ENCODE peak calls at places on chromosomes 7 and 10, in eight cellular contexts. One of them, this sample, is unnamed.

GRCh38 chr7:120278773-120279172 is 5.8 kb downstream of the KCND2 start:
- DNase-seq in activated T-cell treated with anti-CD3 and anti-CD28 coated beads for 1 hour: no peak
- DNase-seq in stimulated activated CD4-positive, alpha-beta T cell treated with anti-CD3 and anti-CD28 coated beads, TNF-alpha, amount 100 ng/mL, for 48 hours: no peak
- DNase-seq in sciatic nerve: no peak
- DNase-seq in nephron progenitor cell: no peak
- DNase-seq in T-helper 9 cell: no peak
- DNase-seq in lung: no peak
- DNase-seq in left kidney: no peak
- DNase-seq in this sample: no peak

GRCh38 chr10:30413996-30414576 is 19.9 kb upstream of the MAP3K8 start:
- DNase-seq in activated T-cell treated with anti-CD3 and anti-CD28 coated beads for 1 hour: no peak
- DNase-seq in stimulated activated CD4-positive, alpha-beta T cell treated with anti-CD3 and anti-CD28 coated beads, TNF-alpha, amount 100 ng/mL, for 48 hours: no peak
- DNase-seq in sciatic nerve: no peak
- DNase-seq in nephron progenitor cell: no peak
- DNase-seq in T-helper 9 cell: no peak
- DNase-seq in lung: no peak
- DNase-seq in left kidney: peak
- DNase-seq in this sample: peak

GRCh38 chr10:27658788-27659187 is 86.8 kb downstream of the MKX start:
- DNase-seq in activated T-cell treated with anti-CD3 and anti-CD28 coated beads for 1 hour: no peak
- DNase-seq in stimulated activated CD4-positive, alpha-beta T cell treated with anti-CD3 and anti-CD28 coated beads, TNF-alpha, amount 100 ng/mL, for 48 hours: no peak
- DNase-seq in sciatic nerve: no peak
- DNase-seq in nephron progenitor cell: no peak
- DNase-seq in T-helper 9 cell: no peak
- DNase-seq in lung: no peak
- DNase-seq in left kidney: peak
- DNase-seq in this sample: no peak

GRCh38 chr7:44898059-44898458 is 12.7 kb upstream of the PURB start:
- DNase-seq in activated T-cell treated with anti-CD3 and anti-CD28 coated beads for 1 hour: no peak
- DNase-seq in stimulated activated CD4-positive, alpha-beta T cell treated with anti-CD3 and anti-CD28 coated beads, TNF-alpha, amount 100 ng/mL, for 48 hours: no peak
- DNase-seq in sciatic nerve: no peak
- DNase-seq in nephron progenitor cell: no peak
- DNase-seq in T-helper 9 cell: no peak
- DNase-seq in lung: no peak
- DNase-seq in left kidney: no peak
- DNase-seq in this sample: no peak

GRCh38 chr10:112761256-112761655 is 188.8 kb upstream of the TCF7L2 start:
- DNase-seq in activated T-cell treated with anti-CD3 and anti-CD28 coated beads for 1 hour: no peak
- DNase-seq in stimulated activated CD4-positive, alpha-beta T cell treated with anti-CD3 and anti-CD28 coated beads, TNF-alpha, amount 100 ng/mL, for 48 hours: no peak
- DNase-seq in sciatic nerve: no peak
- DNase-seq in nephron progenitor cell: no peak
- DNase-seq in T-helper 9 cell: no peak
- DNase-seq in lung: no peak
- DNase-seq in left kidney: no peak
- DNase-seq in this sample: no peak

GRCh38 chr7:34523233-34523918 is 134.6 kb upstream of the NPSR1 start:
- DNase-seq in activated T-cell treated with anti-CD3 and anti-CD28 coated beads for 1 hour: no peak
- DNase-seq in stimulated activated CD4-positive, alpha-beta T cell treated with anti-CD3 and anti-CD28 coated beads, TNF-alpha, amount 100 ng/mL, for 48 hours: no peak
- DNase-seq in sciatic nerve: no peak
- DNase-seq in nephron progenitor cell: no peak
- DNase-seq in T-helper 9 cell: no peak
- DNase-seq in lung: no peak
- DNase-seq in left kidney: no peak
- DNase-seq in this sample: no peak

GRCh38 chr10:113528876-113529275 is 24.0 kb upstream of the HABP2 start:
- DNase-seq in activated T-cell treated with anti-CD3 and anti-CD28 coated beads for 1 hour: no peak
- DNase-seq in stimulated activated CD4-positive, alpha-beta T cell treated with anti-CD3 and anti-CD28 coated beads, TNF-alpha, amount 100 ng/mL, for 48 hours: no peak
- DNase-seq in sciatic nerve: peak
- DNase-seq in nephron progenitor cell: no peak
- DNase-seq in T-helper 9 cell: no peak
- DNase-seq in lung: no peak
- DNase-seq in left kidney: no peak
- DNase-seq in this sample: no peak

GRCh38 chr10:111990734-111991133 is 192.8 kb downstream of the GPAM start:
- DNase-seq in activated T-cell treated with anti-CD3 and anti-CD28 coated beads for 1 hour: no peak
- DNase-seq in stimulated activated CD4-positive, alpha-beta T cell treated with anti-CD3 and anti-CD28 coated beads, TNF-alpha, amount 100 ng/mL, for 48 hours: no peak
- DNase-seq in sciatic nerve: no peak
- DNase-seq in nephron progenitor cell: no peak
- DNase-seq in T-helper 9 cell: no peak
- DNase-seq in lung: no peak
- DNase-seq in left kidney: no peak
- DNase-seq in this sample: no peak

GRCh38 chr7:13189712-13190111 is 502.3 kb downstream of the ARL4A start:
- DNase-seq in activated T-cell treated with anti-CD3 and anti-CD28 coated beads for 1 hour: no peak
- DNase-seq in stimulated activated CD4-positive, alpha-beta T cell treated with anti-CD3 and anti-CD28 coated beads, TNF-alpha, amount 100 ng/mL, for 48 hours: no peak
- DNase-seq in sciatic nerve: no peak
- DNase-seq in nephron progenitor cell: no peak
- DNase-seq in T-helper 9 cell: no peak
- DNase-seq in lung: no peak
- DNase-seq in left kidney: no peak
- DNase-seq in this sample: no peak

GRCh38 chr10:44949127-44949802 is 10.3 kb upstream of the RASSF4 start:
- DNase-seq in activated T-cell treated with anti-CD3 and anti-CD28 coated beads for 1 hour: no peak
- DNase-seq in stimulated activated CD4-positive, alpha-beta T cell treated with anti-CD3 and anti-CD28 coated beads, TNF-alpha, amount 100 ng/mL, for 48 hours: no peak
- DNase-seq in sciatic nerve: no peak
- DNase-seq in nephron progenitor cell: no peak
- DNase-seq in T-helper 9 cell: no peak
- DNase-seq in lung: no peak
- DNase-seq in left kidney: no peak
- DNase-seq in this sample: no peak

GRCh38 chr10:78579995-78580394 is 488.8 kb upstream of the ZMIZ1 start:
- DNase-seq in activated T-cell treated with anti-CD3 and anti-CD28 coated beads for 1 hour: no peak
- DNase-seq in stimulated activated CD4-positive, alpha-beta T cell treated with anti-CD3 and anti-CD28 coated beads, TNF-alpha, amount 100 ng/mL, for 48 hours: no peak
- DNase-seq in sciatic nerve: peak
- DNase-seq in nephron progenitor cell: no peak
- DNase-seq in T-helper 9 cell: no peak
- DNase-seq in lung: no peak
- DNase-seq in left kidney: no peak
- DNase-seq in this sample: no peak

GRCh38 chr7:147279951-147280350 is 1163.3 kb downstream of the CNTNAP2 start:
- DNase-seq in activated T-cell treated with anti-CD3 and anti-CD28 coated beads for 1 hour: no peak
- DNase-seq in stimulated activated CD4-positive, alpha-beta T cell treated with anti-CD3 and anti-CD28 coated beads, TNF-alpha, amount 100 ng/mL, for 48 hours: no peak
- DNase-seq in sciatic nerve: no peak
- DNase-seq in nephron progenitor cell: no peak
- DNase-seq in T-helper 9 cell: no peak
- DNase-seq in lung: no peak
- DNase-seq in left kidney: no peak
- DNase-seq in this sample: no peak

GRCh38 chr10:6840093-6840763 is 260.2 kb upstream of the PRKCQ start:
- DNase-seq in activated T-cell treated with anti-CD3 and anti-CD28 coated beads for 1 hour: no peak
- DNase-seq in stimulated activated CD4-positive, alpha-beta T cell treated with anti-CD3 and anti-CD28 coated beads, TNF-alpha, amount 100 ng/mL, for 48 hours: no peak
- DNase-seq in sciatic nerve: no peak
- DNase-seq in nephron progenitor cell: no peak
- DNase-seq in T-helper 9 cell: no peak
- DNase-seq in lung: no peak
- DNase-seq in left kidney: no peak
- DNase-seq in this sample: no peak

GRCh38 chr7:21253740-21254687 is 173.9 kb upstream of the SP4 start:
- DNase-seq in activated T-cell treated with anti-CD3 and anti-CD28 coated beads for 1 hour: peak
- DNase-seq in stimulated activated CD4-positive, alpha-beta T cell treated with anti-CD3 and anti-CD28 coated beads, TNF-alpha, amount 100 ng/mL, for 48 hours: peak
- DNase-seq in sciatic nerve: peak
- DNase-seq in nephron progenitor cell: peak
- DNase-seq in T-helper 9 cell: peak
- DNase-seq in lung: peak
- DNase-seq in left kidney: peak
- DNase-seq in this sample: peak

GRCh38 chr7:99098824-99099498 is 44.9 kb downstream of the SMURF1 start:
- DNase-seq in activated T-cell treated with anti-CD3 and anti-CD28 coated beads for 1 hour: no peak
- DNase-seq in stimulated activated CD4-positive, alpha-beta T cell treated with anti-CD3 and anti-CD28 coated beads, TNF-alpha, amount 100 ng/mL, for 48 hours: no peak
- DNase-seq in sciatic nerve: no peak
- DNase-seq in nephron progenitor cell: no peak
- DNase-seq in T-helper 9 cell: no peak
- DNase-seq in lung: no peak
- DNase-seq in left kidney: peak
- DNase-seq in this sample: no peak

GRCh38 chr7:22597845-22598244 is 97.9 kb upstream of the STEAP1B start:
- DNase-seq in activated T-cell treated with anti-CD3 and anti-CD28 coated beads for 1 hour: no peak
- DNase-seq in stimulated activated CD4-positive, alpha-beta T cell treated with anti-CD3 and anti-CD28 coated beads, TNF-alpha, amount 100 ng/mL, for 48 hours: no peak
- DNase-seq in sciatic nerve: no peak
- DNase-seq in nephron progenitor cell: no peak
- DNase-seq in T-helper 9 cell: no peak
- DNase-seq in lung: no peak
- DNase-seq in left kidney: no peak
- DNase-seq in this sample: no peak

GRCh38 chr10:76649723-76650127 is 987.9 kb downstream of the KCNMA1 start:
- DNase-seq in activated T-cell treated with anti-CD3 and anti-CD28 coated beads for 1 hour: no peak
- DNase-seq in stimulated activated CD4-positive, alpha-beta T cell treated with anti-CD3 and anti-CD28 coated beads, TNF-alpha, amount 100 ng/mL, for 48 hours: no peak
- DNase-seq in sciatic nerve: no peak
- DNase-seq in nephron progenitor cell: no peak
- DNase-seq in T-helper 9 cell: no peak
- DNase-seq in lung: no peak
- DNase-seq in left kidney: no peak
- DNase-seq in this sample: no peak

GRCh38 chr7:117652943-117653700 is 173.3 kb downstream of the CFTR start:
- DNase-seq in activated T-cell treated with anti-CD3 and anti-CD28 coated beads for 1 hour: no peak
- DNase-seq in stimulated activated CD4-positive, alpha-beta T cell treated with anti-CD3 and anti-CD28 coated beads, TNF-alpha, amount 100 ng/mL, for 48 hours: no peak
- DNase-seq in sciatic nerve: no peak
- DNase-seq in nephron progenitor cell: no peak
- DNase-seq in T-helper 9 cell: no peak
- DNase-seq in lung: no peak
- DNase-seq in left kidney: no peak
- DNase-seq in this sample: no peak

GRCh38 chr10:49010295-49010694 is 70.7 kb upstream of the LRRC18 start:
- DNase-seq in activated T-cell treated with anti-CD3 and anti-CD28 coated beads for 1 hour: no peak
- DNase-seq in stimulated activated CD4-positive, alpha-beta T cell treated with anti-CD3 and anti-CD28 coated beads, TNF-alpha, amount 100 ng/mL, for 48 hours: no peak
- DNase-seq in sciatic nerve: no peak
- DNase-seq in nephron progenitor cell: no peak
- DNase-seq in T-helper 9 cell: no peak
- DNase-seq in lung: no peak
- DNase-seq in left kidney: no peak
- DNase-seq in this sample: no peak

GRCh38 chr7:56483861-56484550 is 367.8 kb upstream of the NUPR2 start:
- DNase-seq in activated T-cell treated with anti-CD3 and anti-CD28 coated beads for 1 hour: no peak
- DNase-seq in stimulated activated CD4-positive, alpha-beta T cell treated with anti-CD3 and anti-CD28 coated beads, TNF-alpha, amount 100 ng/mL, for 48 hours: no peak
- DNase-seq in sciatic nerve: no peak
- DNase-seq in nephron progenitor cell: no peak
- DNase-seq in T-helper 9 cell: no peak
- DNase-seq in lung: no peak
- DNase-seq in left kidney: no peak
- DNase-seq in this sample: no peak

GRCh38 chr10:62471718-62472117 is 97.5 kb downstream of the ZNF365 start:
- DNase-seq in activated T-cell treated with anti-CD3 and anti-CD28 coated beads for 1 hour: no peak
- DNase-seq in stimulated activated CD4-positive, alpha-beta T cell treated with anti-CD3 and anti-CD28 coated beads, TNF-alpha, amount 100 ng/mL, for 48 hours: no peak
- DNase-seq in sciatic nerve: no peak
- DNase-seq in nephron progenitor cell: no peak
- DNase-seq in T-helper 9 cell: no peak
- DNase-seq in lung: no peak
- DNase-seq in left kidney: no peak
- DNase-seq in this sample: no peak

GRCh38 chr7:122676466-122676865 is 22.5 kb downstream of the RNF133 start:
- DNase-seq in activated T-cell treated with anti-CD3 and anti-CD28 coated beads for 1 hour: no peak
- DNase-seq in stimulated activated CD4-positive, alpha-beta T cell treated with anti-CD3 and anti-CD28 coated beads, TNF-alpha, amount 100 ng/mL, for 48 hours: no peak
- DNase-seq in sciatic nerve: no peak
- DNase-seq in nephron progenitor cell: no peak
- DNase-seq in T-helper 9 cell: no peak
- DNase-seq in lung: no peak
- DNase-seq in left kidney: no peak
- DNase-seq in this sample: no peak

GRCh38 chr7:29478218-29478617 is 85.4 kb upstream of the PRR15 start:
- DNase-seq in activated T-cell treated with anti-CD3 and anti-CD28 coated beads for 1 hour: no peak
- DNase-seq in stimulated activated CD4-positive, alpha-beta T cell treated with anti-CD3 and anti-CD28 coated beads, TNF-alpha, amount 100 ng/mL, for 48 hours: no peak
- DNase-seq in sciatic nerve: no peak
- DNase-seq in nephron progenitor cell: no peak
- DNase-seq in T-helper 9 cell: no peak
- DNase-seq in lung: no peak
- DNase-seq in left kidney: no peak
- DNase-seq in this sample: no peak

This sample was measured in GM20000.